ENCODE peak calls at places on chromosome 19, in eight cellular contexts. L is AG09309, M is foreskin fibroblast, Y is PC-9, W is stomach, F is PC-3, D is tibial nerve, T is left ventricle myocardium inferior. N is an unnamed sample.
A peak's percentile ranks its signal among the peaks of the same experiment; 100 is the strongest.

GRCh38 chr19:7506385-7507328 is 9.2 kb upstream of the ZNF358 start:
- DNase-seq in L (no peak), M (peak; percentile 85), Y (peak; percentile 98), W (peak; percentile 86), F (peak; percentile 99), D (peak; percentile 82), T (peak; percentile 74), N (peak; percentile 65)

GRCh38 chr19:49363265-49364082 is at the start of gene DKKL1:
- DNase-seq in L (peak; percentile 68), M (peak; percentile 99), Y (peak; percentile 100), W (peak; percentile 100), F (peak; percentile 100), D (peak; percentile 100), T (peak; percentile 99), N (peak; percentile 99)

GRCh38 chr19:14555918-14556661 is 15.8 kb downstream of the NDUFB7 start:
- DNase-seq in L (no peak), M (no peak), Y (peak; percentile 42), W (no peak), F (peak; percentile 53), D (no peak), T (no peak), N (peak; percentile 28)

GRCh38 chr19:13398780-13399726 is 107.2 kb downstream of the CACNA1A start:
- DNase-seq in L (peak; percentile 69), M (peak; percentile 97), Y (no peak), W (no peak), F (peak; percentile 99), D (no peak), T (peak; percentile 19), N (peak; percentile 93)

GRCh38 chr19:33691736-33692135 is 70.0 kb downstream of the CHST8 start:
- DNase-seq in L (no peak), M (no peak), Y (no peak), W (no peak), F (no peak), D (no peak), T (no peak), N (no peak)

GRCh38 chr19:30281903-30282302 is 90.3 kb upstream of the ZNF536 start:
- DNase-seq in L (no peak), M (peak; percentile 36), Y (no peak), W (no peak), F (no peak), D (no peak), T (no peak), N (no peak)

GRCh38 chr19:39924952-39925351 is 9.5 kb downstream of the FCGBP start:
- DNase-seq in L (no peak), M (no peak), Y (no peak), W (peak; percentile 8), F (no peak), D (no peak), T (no peak), N (no peak)

GRCh38 chr19:56106993-56107392 is 14.1 kb downstream of the ZNF787 start:
- DNase-seq in L (no peak), M (no peak), Y (no peak), W (no peak), F (no peak), D (no peak), T (no peak), N (no peak)

GRCh38 chr19:45477713-45478453 is 10.1 kb downstream of the FOSB start:
- DNase-seq in L (no peak), M (no peak), Y (no peak), W (no peak), F (peak; percentile 83), D (no peak), T (no peak), N (no peak)

GRCh38 chr19:48353682-48354081 is 10.1 kb downstream of the TMEM143 start:
- DNase-seq in L (no peak), M (peak; percentile 38), Y (no peak), W (no peak), F (peak; percentile 12), D (no peak), T (no peak), N (no peak)

GRCh38 chr19:439167-439900 is 21.5 kb downstream of the SHC2 start:
- DNase-seq in L (no peak), M (no peak), Y (no peak), W (no peak), F (no peak), D (no peak), T (no peak), N (no peak)
- TF ChIP-seq CTCF in L (no peak), M (no peak), Y (no peak), W (no peak), F (no peak), D (no peak), T (no peak), N (no peak)

GRCh38 chr19:23287620-23288019 is 37.4 kb upstream of the ZNF724 start:
- DNase-seq in L (no peak), M (no peak), Y (no peak), W (no peak), F (no peak), D (no peak), T (no peak), N (no peak)

GRCh38 chr19:23285948-23286347 is 35.8 kb upstream of the ZNF724 start:
- DNase-seq in L (no peak), M (no peak), Y (no peak), W (no peak), F (no peak), D (no peak), T (no peak), N (no peak)

GRCh38 chr19:23281663-23282276 is 31.6 kb upstream of the ZNF724 start:
- DNase-seq in L (no peak), M (no peak), Y (no peak), W (no peak), F (no peak), D (no peak), T (no peak), N (no peak)

GRCh38 chr19:23283925-23284324 is 33.7 kb upstream of the ZNF724 start:
- DNase-seq in L (no peak), M (peak; percentile 31), Y (peak; percentile 47), W (peak; percentile 50), F (peak; percentile 24), D (peak; percentile 51), T (peak; percentile 22), N (no peak)

DNA sequence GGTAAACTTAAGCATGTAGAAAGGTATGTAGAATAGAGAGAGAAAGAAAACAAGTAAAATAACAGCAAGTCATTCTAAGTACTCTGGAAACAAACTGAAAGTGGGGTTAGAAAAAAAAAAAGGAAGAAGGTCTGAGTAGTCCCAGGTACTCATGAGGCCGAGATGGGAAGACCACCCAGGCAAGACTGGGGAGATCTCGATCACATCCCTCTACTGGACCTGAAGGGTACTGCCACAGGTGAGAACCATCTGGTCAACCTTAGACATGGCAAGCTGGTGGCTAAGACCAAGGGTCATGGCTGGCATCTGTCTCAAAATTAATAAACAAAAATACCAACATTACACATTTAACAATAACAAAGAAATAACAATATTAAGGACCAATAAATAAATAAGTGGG is 36.3 kb upstream of the ZNF724 start:
- DNase-seq in L (no peak), M (no peak), Y (no peak), W (no peak), F (no peak), D (no peak), T (no peak), N (no peak)
- TF ChIP-seq CTCF in L (peak; percentile 24), M (no peak), Y (peak; percentile 61), W (no peak), F (peak; percentile 41), D (no peak), T (peak; percentile 25), N (no peak)

GRCh38 chr19:17725422-17726078 is 6.3 kb downstream of the MAP1S start:
- DNase-seq in L (no peak), M (no peak), Y (no peak), W (no peak), F (no peak), D (no peak), T (no peak), N (no peak)
- TF ChIP-seq CTCF in L (peak; percentile 24), M (peak; percentile 13), Y (peak; percentile 53), W (no peak), F (peak; percentile 68), D (no peak), T (no peak), N (peak; percentile 46)

DNA sequence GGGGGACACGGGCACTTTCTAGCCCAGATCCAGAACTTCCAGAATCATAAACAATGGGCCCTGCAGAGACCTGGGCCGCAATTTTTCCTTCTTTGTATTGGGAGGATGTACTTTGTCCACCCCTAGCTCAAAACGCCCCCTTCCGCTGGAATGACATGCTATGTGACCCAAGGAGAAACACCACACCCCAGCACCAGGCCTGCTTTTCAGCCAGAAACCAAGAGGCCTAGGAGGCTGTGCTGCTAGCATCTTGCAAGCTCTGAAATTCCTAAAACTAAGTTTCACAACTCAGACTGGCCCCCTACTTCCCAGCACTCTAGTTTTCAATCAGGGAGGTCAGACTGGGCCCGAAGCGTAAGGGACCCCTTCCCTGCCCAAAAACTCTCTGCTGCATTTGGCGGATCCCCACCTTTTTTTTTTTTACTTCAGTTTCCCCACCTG is 538 bp downstream of the LSM4 start:
- DNase-seq in L (no peak), M (peak; percentile 82), Y (no peak), W (peak; percentile 55), F (peak; percentile 43), D (no peak), T (peak; percentile 46), N (peak; percentile 59)
- TF ChIP-seq CTCF in L (peak; percentile 41), M (peak; percentile 20), Y (peak; percentile 62), W (no peak), F (peak; percentile 50), D (no peak), T (no peak), N (peak; percentile 37)

DNA sequence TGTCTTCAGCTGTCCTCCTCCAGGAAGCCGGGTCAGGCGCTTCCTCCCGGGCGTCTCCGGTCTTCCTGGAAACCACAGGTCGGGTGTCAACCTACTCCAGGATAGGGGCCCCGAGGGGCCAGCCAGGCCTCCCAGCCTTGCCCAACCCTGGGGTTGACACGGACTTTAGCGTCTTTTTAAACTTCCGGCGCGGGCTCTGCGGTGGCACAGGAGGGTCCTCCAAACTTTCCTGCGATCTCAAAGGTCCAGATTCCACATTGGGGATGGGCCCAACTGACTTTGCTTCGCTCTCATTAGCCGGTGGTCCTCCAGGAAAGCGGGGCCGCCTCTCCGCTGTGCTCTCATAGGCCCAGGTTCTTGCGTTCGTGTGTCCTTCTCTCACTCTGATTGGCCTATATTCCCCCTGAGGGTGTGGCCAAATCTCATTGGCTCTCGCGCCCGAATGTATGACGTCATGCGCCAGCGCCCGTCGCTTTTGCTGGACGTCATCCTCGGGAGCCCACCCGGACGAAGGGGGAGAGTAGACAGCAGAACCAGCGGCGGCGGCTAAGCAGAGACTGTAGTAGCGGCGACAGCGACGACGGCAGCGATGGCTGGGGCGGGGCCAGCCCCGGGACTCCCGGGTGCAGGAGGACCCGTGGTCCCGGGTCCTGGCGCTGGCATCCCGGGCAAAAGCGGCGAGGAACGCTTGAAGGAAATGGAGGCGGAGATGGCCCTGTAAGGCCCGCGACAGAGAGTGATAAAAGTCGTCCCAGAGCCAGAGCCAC is at the start of gene RBM42:
- DNase-seq in L (peak; percentile 96), M (peak; percentile 99), Y (peak; percentile 97), W (peak; percentile 96), F (peak; percentile 97), D (peak; percentile 97), T (peak; percentile 95), N (peak; percentile 99)
- TF ChIP-seq CTCF in L (no peak), M (no peak), Y (no peak), W (no peak), F (no peak), D (peak; percentile 76), T (no peak), N (no peak)

N was measured in astrocyte of the spinal cord.